ENCODE peak calls at places on chromosomes 3 and 15, in seven cellular contexts. One of them, this sample, is unnamed.
A peak's percentile ranks its signal among the peaks of the same experiment; 100 is the strongest.

GRCh38 chr15:99409097-99409473 is 156.7 kb upstream of the MEF2A start:
- DNase-seq in endothelial cell: peak; percentile 39
- DNase-seq in astrocyte of the spinal cord: peak; percentile 46
- DNase-seq in WTC11: peak; percentile 65
- DNase-seq in lower leg skin: peak; percentile 74
- DNase-seq in foreskin fibroblast: peak; percentile 47
- DNase-seq in brain microvascular endothelial cell: peak; percentile 37
- DNase-seq in this sample: no peak

GRCh38 chr15:43547539-43547938 is 30.1 kb downstream of the MAP1A start:
- DNase-seq in endothelial cell: no peak
- DNase-seq in astrocyte of the spinal cord: no peak
- DNase-seq in WTC11: no peak
- DNase-seq in lower leg skin: no peak
- DNase-seq in foreskin fibroblast: no peak
- DNase-seq in brain microvascular endothelial cell: no peak
- DNase-seq in this sample: no peak

GRCh38 chr15:39247574-39247973 is 333.3 kb upstream of the THBS1 start:
- DNase-seq in endothelial cell: no peak
- DNase-seq in astrocyte of the spinal cord: peak; percentile 39
- DNase-seq in WTC11: no peak
- DNase-seq in lower leg skin: no peak
- DNase-seq in foreskin fibroblast: peak; percentile 73
- DNase-seq in brain microvascular endothelial cell: no peak
- DNase-seq in this sample: no peak

GRCh38 chr3:146503459-146504202 is 34.3 kb upstream of the PLSCR2 start:
- DNase-seq in endothelial cell: no peak
- DNase-seq in astrocyte of the spinal cord: peak; percentile 97
- DNase-seq in WTC11: no peak
- DNase-seq in lower leg skin: no peak
- DNase-seq in foreskin fibroblast: peak; percentile 65
- DNase-seq in brain microvascular endothelial cell: peak; percentile 97
- DNase-seq in this sample: peak; percentile 44

GRCh38 chr3:11612515-11613184 is 31.1 kb downstream of the VGLL4 start:
- DNase-seq in endothelial cell: no peak
- DNase-seq in astrocyte of the spinal cord: no peak
- DNase-seq in WTC11: no peak
- DNase-seq in lower leg skin: no peak
- DNase-seq in foreskin fibroblast: no peak
- DNase-seq in brain microvascular endothelial cell: no peak
- DNase-seq in this sample: no peak

GRCh38 chr3:23650371-23651140 is 155.2 kb upstream of the UBE2E1 start:
- DNase-seq in endothelial cell: no peak
- DNase-seq in astrocyte of the spinal cord: peak; percentile 89
- DNase-seq in WTC11: no peak
- DNase-seq in lower leg skin: no peak
- DNase-seq in foreskin fibroblast: peak; percentile 90
- DNase-seq in brain microvascular endothelial cell: peak; percentile 72
- DNase-seq in this sample: no peak

GRCh38 chr3:190108789-190109188 is 11.9 kb downstream of the P3H2 start:
- DNase-seq in endothelial cell: no peak
- DNase-seq in astrocyte of the spinal cord: no peak
- DNase-seq in WTC11: no peak
- DNase-seq in lower leg skin: no peak
- DNase-seq in foreskin fibroblast: no peak
- DNase-seq in brain microvascular endothelial cell: no peak
- DNase-seq in this sample: no peak

GRCh38 chr3:8223766-8224165 is 277.9 kb upstream of the LMCD1 start:
- DNase-seq in endothelial cell: no peak
- DNase-seq in astrocyte of the spinal cord: peak; percentile 37
- DNase-seq in WTC11: no peak
- DNase-seq in lower leg skin: no peak
- DNase-seq in foreskin fibroblast: no peak
- DNase-seq in brain microvascular endothelial cell: peak; percentile 27
- DNase-seq in this sample: no peak

GRCh38 chr3:108099203-108099602 is 8.4 kb upstream of the CD47 start:
- DNase-seq in endothelial cell: no peak
- DNase-seq in astrocyte of the spinal cord: no peak
- DNase-seq in WTC11: no peak
- DNase-seq in lower leg skin: no peak
- DNase-seq in foreskin fibroblast: no peak
- DNase-seq in brain microvascular endothelial cell: no peak
- DNase-seq in this sample: no peak

GRCh38 chr15:63439536-63440264 is 58.1 kb upstream of the CA12 start:
- DNase-seq in endothelial cell: no peak
- DNase-seq in astrocyte of the spinal cord: peak; percentile 7
- DNase-seq in WTC11: no peak
- DNase-seq in lower leg skin: no peak
- DNase-seq in foreskin fibroblast: peak; percentile 42
- DNase-seq in brain microvascular endothelial cell: no peak
- DNase-seq in this sample: no peak

GRCh38 chr3:109098245-109098644 is 19.7 kb downstream of the MORC1 start:
- DNase-seq in endothelial cell: peak; percentile 9
- DNase-seq in astrocyte of the spinal cord: no peak
- DNase-seq in WTC11: peak; percentile 57
- DNase-seq in lower leg skin: no peak
- DNase-seq in foreskin fibroblast: no peak
- DNase-seq in brain microvascular endothelial cell: no peak
- DNase-seq in this sample: no peak

GRCh38 chr3:48403533-48404439 is 26.1 kb downstream of the PLXNB1 start:
- DNase-seq in endothelial cell: peak; percentile 2
- DNase-seq in astrocyte of the spinal cord: no peak
- DNase-seq in WTC11: no peak
- DNase-seq in lower leg skin: peak; percentile 15
- DNase-seq in foreskin fibroblast: no peak
- DNase-seq in brain microvascular endothelial cell: no peak
- DNase-seq in this sample: no peak

GRCh38 chr15:76448755-76449154 is 112.2 kb downstream of the ISL2 start:
- DNase-seq in endothelial cell: no peak
- DNase-seq in astrocyte of the spinal cord: no peak
- DNase-seq in WTC11: no peak
- DNase-seq in lower leg skin: no peak
- DNase-seq in foreskin fibroblast: no peak
- DNase-seq in brain microvascular endothelial cell: no peak
- DNase-seq in this sample: no peak

GRCh38 chr15:96353931-96354730 is 23.6 kb downstream of the NR2F2 start:
- DNase-seq in endothelial cell: peak; percentile 72
- DNase-seq in astrocyte of the spinal cord: peak; percentile 67
- DNase-seq in WTC11: peak; percentile 76
- DNase-seq in lower leg skin: no peak
- DNase-seq in foreskin fibroblast: no peak
- DNase-seq in brain microvascular endothelial cell: peak; percentile 62
- DNase-seq in this sample: no peak

GRCh38 chr15:63996794-63997357 is 49.4 kb downstream of the DAPK2 start:
- DNase-seq in endothelial cell: no peak
- DNase-seq in astrocyte of the spinal cord: no peak
- DNase-seq in WTC11: no peak
- DNase-seq in lower leg skin: no peak
- DNase-seq in foreskin fibroblast: no peak
- DNase-seq in brain microvascular endothelial cell: no peak
- DNase-seq in this sample: no peak

GRCh38 chr15:55800216-55800615 is 57.3 kb upstream of the PRTG start:
- DNase-seq in endothelial cell: no peak
- DNase-seq in astrocyte of the spinal cord: no peak
- DNase-seq in WTC11: no peak
- DNase-seq in lower leg skin: no peak
- DNase-seq in foreskin fibroblast: no peak
- DNase-seq in brain microvascular endothelial cell: no peak
- DNase-seq in this sample: no peak

GRCh38 chr3:39515681-39516441 is 48.4 kb downstream of the MOBP start:
- DNase-seq in endothelial cell: no peak
- DNase-seq in astrocyte of the spinal cord: no peak
- DNase-seq in WTC11: no peak
- DNase-seq in lower leg skin: no peak
- DNase-seq in foreskin fibroblast: no peak
- DNase-seq in brain microvascular endothelial cell: no peak
- DNase-seq in this sample: no peak

GRCh38 chr3:15387171-15387581 is 40.2 kb downstream of the METTL6 start:
- DNase-seq in endothelial cell: no peak
- DNase-seq in astrocyte of the spinal cord: no peak
- DNase-seq in WTC11: no peak
- DNase-seq in lower leg skin: no peak
- DNase-seq in foreskin fibroblast: no peak
- DNase-seq in brain microvascular endothelial cell: no peak
- DNase-seq in this sample: no peak

GRCh38 chr3:66723231-66723630 is 222.4 kb upstream of the LRIG1 start:
- DNase-seq in endothelial cell: no peak
- DNase-seq in astrocyte of the spinal cord: no peak
- DNase-seq in WTC11: no peak
- DNase-seq in lower leg skin: no peak
- DNase-seq in foreskin fibroblast: peak; percentile 33
- DNase-seq in brain microvascular endothelial cell: peak; percentile 4
- DNase-seq in this sample: no peak

GRCh38 chr3:66720508-66720907 is 219.7 kb upstream of the LRIG1 start:
- DNase-seq in endothelial cell: no peak
- DNase-seq in astrocyte of the spinal cord: no peak
- DNase-seq in WTC11: no peak
- DNase-seq in lower leg skin: no peak
- DNase-seq in foreskin fibroblast: no peak
- DNase-seq in brain microvascular endothelial cell: no peak
- DNase-seq in this sample: no peak

GRCh38 chr3:66719796-66720195 is 219.0 kb upstream of the LRIG1 start:
- DNase-seq in endothelial cell: no peak
- DNase-seq in astrocyte of the spinal cord: no peak
- DNase-seq in WTC11: no peak
- DNase-seq in lower leg skin: no peak
- DNase-seq in foreskin fibroblast: no peak
- DNase-seq in brain microvascular endothelial cell: no peak
- DNase-seq in this sample: no peak

GRCh38 chr3:66722675-66723074 is 221.9 kb upstream of the LRIG1 start:
- DNase-seq in endothelial cell: no peak
- DNase-seq in astrocyte of the spinal cord: peak; percentile 77
- DNase-seq in WTC11: no peak
- DNase-seq in lower leg skin: no peak
- DNase-seq in foreskin fibroblast: peak; percentile 97
- DNase-seq in brain microvascular endothelial cell: peak; percentile 75
- DNase-seq in this sample: peak; percentile 34
- TF ChIP-seq CTCF in endothelial cell: no peak
- TF ChIP-seq CTCF in astrocyte of the spinal cord: no peak
- TF ChIP-seq CTCF in WTC11: no peak
- TF ChIP-seq CTCF in lower leg skin: no peak
- TF ChIP-seq CTCF in foreskin fibroblast: no peak
- TF ChIP-seq CTCF in brain microvascular endothelial cell: no peak
- TF ChIP-seq CTCF in this sample: no peak

DNA sequence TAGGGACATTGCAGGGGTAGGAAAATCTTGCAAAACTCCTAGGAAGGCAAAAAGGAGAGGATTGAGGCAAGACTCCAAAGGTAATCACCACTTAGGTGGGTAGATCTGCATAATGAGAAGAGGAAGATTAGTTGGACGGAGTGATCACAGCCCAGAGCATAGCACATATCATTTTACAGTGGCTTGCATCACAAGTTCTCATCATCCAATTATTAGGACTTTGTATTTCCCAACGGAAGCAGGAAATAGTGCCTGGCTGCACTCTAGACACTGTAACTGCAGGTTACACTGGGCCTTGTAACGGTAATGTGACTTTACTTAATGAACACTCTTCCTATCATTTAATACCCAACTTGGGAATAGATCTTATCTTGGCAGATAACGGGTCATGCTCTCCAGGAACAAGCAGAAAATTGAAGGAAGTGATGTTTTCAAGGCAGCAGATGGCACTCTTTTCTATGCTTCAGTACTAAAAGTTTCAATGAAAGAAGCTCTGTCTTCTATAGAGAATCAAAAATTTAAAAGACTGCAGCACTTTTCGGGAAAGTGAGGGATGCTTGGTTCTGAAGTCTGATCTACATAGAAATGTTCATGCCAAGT is 101.9 kb upstream of the KCNMB2 start:
- DNase-seq in endothelial cell: no peak
- DNase-seq in astrocyte of the spinal cord: peak; percentile 22
- DNase-seq in WTC11: no peak
- DNase-seq in lower leg skin: no peak
- DNase-seq in foreskin fibroblast: no peak
- DNase-seq in brain microvascular endothelial cell: no peak
- DNase-seq in this sample: no peak
- TF ChIP-seq CTCF in endothelial cell: no peak
- TF ChIP-seq CTCF in astrocyte of the spinal cord: peak; percentile 22
- TF ChIP-seq CTCF in WTC11: no peak
- TF ChIP-seq CTCF in lower leg skin: no peak
- TF ChIP-seq CTCF in foreskin fibroblast: peak; percentile 27
- TF ChIP-seq CTCF in brain microvascular endothelial cell: peak; percentile 35
- TF ChIP-seq CTCF in this sample: peak; percentile 27

DNA sequence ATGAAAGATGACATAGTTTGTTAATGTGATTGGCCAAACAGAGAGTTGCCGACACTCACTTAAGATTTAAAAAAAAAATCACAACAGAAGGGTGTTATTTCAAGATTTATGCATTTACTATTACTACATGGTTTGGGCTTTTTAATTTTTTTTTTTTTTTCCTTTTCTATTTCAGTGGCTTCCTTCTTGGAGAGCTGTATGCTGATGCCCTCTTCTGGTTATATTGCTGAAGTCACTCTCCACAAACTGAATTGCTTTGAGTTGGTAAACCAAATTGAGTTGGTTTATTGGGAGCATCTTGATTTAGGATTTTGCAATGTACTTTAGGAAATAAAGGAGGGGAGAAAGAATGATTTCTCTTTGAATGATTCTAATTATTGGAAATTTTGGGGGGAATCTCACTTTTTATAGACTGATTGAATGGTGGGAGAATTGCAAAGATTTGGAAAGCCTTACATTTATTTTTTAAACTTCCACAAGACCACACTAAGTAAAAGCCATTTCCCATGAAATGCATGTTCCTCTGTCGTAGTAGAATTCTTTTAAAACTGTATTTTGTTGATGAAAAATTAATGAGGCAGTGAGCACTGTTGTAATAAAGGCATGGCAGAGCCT is 186.6 kb upstream of the FEZF2 start:
- DNase-seq in endothelial cell: no peak
- DNase-seq in astrocyte of the spinal cord: peak; percentile 57
- DNase-seq in WTC11: no peak
- DNase-seq in lower leg skin: no peak
- DNase-seq in foreskin fibroblast: peak; percentile 53
- DNase-seq in brain microvascular endothelial cell: peak; percentile 8
- DNase-seq in this sample: peak; percentile 15
- TF ChIP-seq CTCF in endothelial cell: peak; percentile 27
- TF ChIP-seq CTCF in astrocyte of the spinal cord: peak; percentile 69
- TF ChIP-seq CTCF in WTC11: no peak
- TF ChIP-seq CTCF in lower leg skin: no peak
- TF ChIP-seq CTCF in foreskin fibroblast: peak; percentile 65
- TF ChIP-seq CTCF in brain microvascular endothelial cell: peak; percentile 64
- TF ChIP-seq CTCF in this sample: peak; percentile 72

GRCh38 chr3:134522541-134522940 is 36.7 kb downstream of the CEP63 start:
- DNase-seq in endothelial cell: no peak
- DNase-seq in astrocyte of the spinal cord: no peak
- DNase-seq in WTC11: no peak
- DNase-seq in lower leg skin: no peak
- DNase-seq in foreskin fibroblast: no peak
- DNase-seq in brain microvascular endothelial cell: no peak
- DNase-seq in this sample: no peak

GRCh38 chr3:134527538-134528186 is 41.8 kb downstream of the CEP63 start:
- DNase-seq in endothelial cell: no peak
- DNase-seq in astrocyte of the spinal cord: no peak
- DNase-seq in WTC11: no peak
- DNase-seq in lower leg skin: no peak
- DNase-seq in foreskin fibroblast: no peak
- DNase-seq in brain microvascular endothelial cell: no peak
- DNase-seq in this sample: no peak

GRCh38 chr3:134526319-134526718 is 40.5 kb downstream of the CEP63 start:
- DNase-seq in endothelial cell: no peak
- DNase-seq in astrocyte of the spinal cord: no peak
- DNase-seq in WTC11: no peak
- DNase-seq in lower leg skin: no peak
- DNase-seq in foreskin fibroblast: no peak
- DNase-seq in brain microvascular endothelial cell: no peak
- DNase-seq in this sample: no peak

GRCh38 chr3:134525293-134525692 is 39.4 kb downstream of the CEP63 start:
- DNase-seq in endothelial cell: no peak
- DNase-seq in astrocyte of the spinal cord: no peak
- DNase-seq in WTC11: no peak
- DNase-seq in lower leg skin: no peak
- DNase-seq in foreskin fibroblast: no peak
- DNase-seq in brain microvascular endothelial cell: no peak
- DNase-seq in this sample: no peak

GRCh38 chr3:134527037-134527436 is 41.2 kb downstream of the CEP63 start:
- DNase-seq in endothelial cell: peak; percentile 38
- DNase-seq in astrocyte of the spinal cord: no peak
- DNase-seq in WTC11: peak; percentile 66
- DNase-seq in lower leg skin: no peak
- DNase-seq in foreskin fibroblast: no peak
- DNase-seq in brain microvascular endothelial cell: no peak
- DNase-seq in this sample: no peak
- TF ChIP-seq CTCF in endothelial cell: peak; percentile 55
- TF ChIP-seq CTCF in astrocyte of the spinal cord: peak; percentile 29
- TF ChIP-seq CTCF in WTC11: peak; percentile 34
- TF ChIP-seq CTCF in lower leg skin: no peak
- TF ChIP-seq CTCF in foreskin fibroblast: no peak
- TF ChIP-seq CTCF in brain microvascular endothelial cell: peak; percentile 58
- TF ChIP-seq CTCF in this sample: no peak

This sample was measured in AG09319.